ENCODE peak calls at places on chromosomes 7 and 10, in seven cellular contexts. One of them, this sample, is unnamed. For H3K4me1, the result is how much of the 10 kb centered on the place peaks cover.

GRCh38 chr7:16563281-16564022 is 36.8 kb downstream of the LRRC72 start:
- DNase-seq in tibial nerve: no peak
- DNase-seq in lower lobe of right lung: no peak
- DNase-seq in pancreas: no peak
- DNase-seq in CD8-positive, alpha-beta memory T cell: no peak
- DNase-seq in heart left ventricle: no peak
- DNase-seq in fibroblast of lung: no peak
- DNase-seq in this sample: no peak

GRCh38 chr10:16520900-16521299 is 779 bp downstream of the C1QL3 start:
- DNase-seq in tibial nerve: no peak
- DNase-seq in CD8-positive, alpha-beta memory T cell: no peak
- DNase-seq in lower lobe of right lung: no peak
- DNase-seq in pancreas: no peak
- DNase-seq in fibroblast of lung: peak
- DNase-seq in heart left ventricle: no peak
- DNase-seq in this sample: peak

GRCh38 chr7:121107923-121108498 is 119.5 kb downstream of the CPED1 start:
- DNase-seq in CD8-positive, alpha-beta memory T cell: no peak
- DNase-seq in tibial nerve: no peak
- DNase-seq in pancreas: no peak
- DNase-seq in fibroblast of lung: peak
- DNase-seq in lower lobe of right lung: no peak
- DNase-seq in heart left ventricle: no peak
- DNase-seq in this sample: no peak

GRCh38 chr10:119254355-119254754 is 47.0 kb downstream of the GRK5 start:
- DNase-seq in lower lobe of right lung: no peak
- DNase-seq in pancreas: no peak
- DNase-seq in CD8-positive, alpha-beta memory T cell: no peak
- DNase-seq in tibial nerve: no peak
- DNase-seq in heart left ventricle: no peak
- DNase-seq in fibroblast of lung: peak
- DNase-seq in this sample: no peak

GRCh38 chr7:33982425-33982786 is 77.1 kb downstream of the BMPER start:
- DNase-seq in lower lobe of right lung: no peak
- DNase-seq in pancreas: no peak
- DNase-seq in heart left ventricle: no peak
- DNase-seq in fibroblast of lung: peak
- DNase-seq in CD8-positive, alpha-beta memory T cell: no peak
- DNase-seq in tibial nerve: no peak
- DNase-seq in this sample: no peak

GRCh38 chr10:90983940-90984549 is 63.2 kb upstream of the ANKRD1 start:
- DNase-seq in CD8-positive, alpha-beta memory T cell: no peak
- DNase-seq in lower lobe of right lung: no peak
- DNase-seq in pancreas: no peak
- DNase-seq in tibial nerve: no peak
- DNase-seq in fibroblast of lung: no peak
- DNase-seq in heart left ventricle: no peak
- DNase-seq in this sample: no peak

GRCh38 chr7:130900471-130901076 is 166.6 kb upstream of the KLF14 start:
- DNase-seq in CD8-positive, alpha-beta memory T cell: no peak
- DNase-seq in tibial nerve: no peak
- DNase-seq in pancreas: no peak
- DNase-seq in lower lobe of right lung: no peak
- DNase-seq in fibroblast of lung: no peak
- DNase-seq in heart left ventricle: no peak
- DNase-seq in this sample: no peak

GRCh38 chr7:46207931-46208634 is 287.0 kb upstream of the IGFBP3 start:
- DNase-seq in fibroblast of lung: no peak
- DNase-seq in tibial nerve: no peak
- DNase-seq in lower lobe of right lung: no peak
- DNase-seq in pancreas: peak
- DNase-seq in heart left ventricle: no peak
- DNase-seq in CD8-positive, alpha-beta memory T cell: no peak
- DNase-seq in this sample: no peak

GRCh38 chr7:91266067-91266930 is 2.1 kb downstream of the FZD1 start:
- DNase-seq in heart left ventricle: peak
- DNase-seq in fibroblast of lung: peak
- DNase-seq in tibial nerve: peak
- DNase-seq in CD8-positive, alpha-beta memory T cell: no peak
- DNase-seq in lower lobe of right lung: peak
- DNase-seq in pancreas: peak
- DNase-seq in this sample: peak

GRCh38 chr7:28591725-28592331 is 179.5 kb downstream of the CREB5 start:
- DNase-seq in lower lobe of right lung: no peak
- DNase-seq in pancreas: no peak
- DNase-seq in fibroblast of lung: no peak
- DNase-seq in tibial nerve: no peak
- DNase-seq in CD8-positive, alpha-beta memory T cell: no peak
- DNase-seq in heart left ventricle: no peak
- DNase-seq in this sample: no peak

GRCh38 chr7:123744416-123744815 is 4.4 kb downstream of the WASL start:
- DNase-seq in fibroblast of lung: no peak
- DNase-seq in heart left ventricle: no peak
- DNase-seq in lower lobe of right lung: no peak
- DNase-seq in pancreas: no peak
- DNase-seq in CD8-positive, alpha-beta memory T cell: no peak
- DNase-seq in tibial nerve: no peak
- DNase-seq in this sample: no peak

GRCh38 chr7:83562289-83562688 is 86.7 kb downstream of the SEMA3E start:
- DNase-seq in pancreas: no peak
- DNase-seq in lower lobe of right lung: no peak
- DNase-seq in tibial nerve: no peak
- DNase-seq in fibroblast of lung: no peak
- DNase-seq in CD8-positive, alpha-beta memory T cell: no peak
- DNase-seq in heart left ventricle: no peak
- DNase-seq in this sample: no peak

GRCh38 chr10:32412499-32412853 is 33.5 kb upstream of the CCDC7 start:
- DNase-seq in tibial nerve: no peak
- DNase-seq in CD8-positive, alpha-beta memory T cell: no peak
- DNase-seq in heart left ventricle: no peak
- DNase-seq in pancreas: no peak
- DNase-seq in lower lobe of right lung: no peak
- DNase-seq in fibroblast of lung: peak
- DNase-seq in this sample: no peak

GRCh38 chr10:29635711-29636144 is 957 bp upstream of the SVIL start:
- DNase-seq in tibial nerve: no peak
- DNase-seq in lower lobe of right lung: no peak
- DNase-seq in CD8-positive, alpha-beta memory T cell: peak
- DNase-seq in pancreas: no peak
- DNase-seq in fibroblast of lung: no peak
- DNase-seq in heart left ventricle: no peak
- DNase-seq in this sample: no peak

GRCh38 chr7:19051767-19052375 is 65.6 kb downstream of the TWIST1 start:
- DNase-seq in tibial nerve: no peak
- DNase-seq in CD8-positive, alpha-beta memory T cell: no peak
- DNase-seq in pancreas: no peak
- DNase-seq in heart left ventricle: peak
- DNase-seq in lower lobe of right lung: no peak
- DNase-seq in fibroblast of lung: peak
- DNase-seq in this sample: no peak

GRCh38 chr10:94016727-94017714 is 23.3 kb downstream of the PLCE1 start:
- DNase-seq in lower lobe of right lung: no peak
- DNase-seq in CD8-positive, alpha-beta memory T cell: no peak
- DNase-seq in fibroblast of lung: no peak
- DNase-seq in heart left ventricle: peak
- DNase-seq in pancreas: no peak
- DNase-seq in tibial nerve: no peak
- DNase-seq in this sample: no peak

GRCh38 chr7:12303507-12303906 is 92.4 kb downstream of the TMEM106B start:
- DNase-seq in heart left ventricle: no peak
- DNase-seq in tibial nerve: no peak
- DNase-seq in pancreas: no peak
- DNase-seq in lower lobe of right lung: no peak
- DNase-seq in CD8-positive, alpha-beta memory T cell: no peak
- DNase-seq in fibroblast of lung: no peak
- DNase-seq in this sample: no peak

GRCh38 chr7:2757904-2758672 is 70.1 kb downstream of the AMZ1 start:
- DNase-seq in tibial nerve: no peak
- DNase-seq in pancreas: peak
- DNase-seq in heart left ventricle: no peak
- DNase-seq in CD8-positive, alpha-beta memory T cell: no peak
- DNase-seq in fibroblast of lung: peak
- DNase-seq in lower lobe of right lung: no peak
- DNase-seq in this sample: no peak
- H3K4me3 ChIP-seq in tibial nerve: no peak
- H3K4me3 ChIP-seq in pancreas: no peak
- H3K4me3 ChIP-seq in heart left ventricle: peak
- H3K4me3 ChIP-seq in CD8-positive, alpha-beta memory T cell: no peak
- H3K4me3 ChIP-seq in fibroblast of lung: peak
- H3K4me3 ChIP-seq in lower lobe of right lung: no peak
- H3K4me3 ChIP-seq in this sample: peak

DNA sequence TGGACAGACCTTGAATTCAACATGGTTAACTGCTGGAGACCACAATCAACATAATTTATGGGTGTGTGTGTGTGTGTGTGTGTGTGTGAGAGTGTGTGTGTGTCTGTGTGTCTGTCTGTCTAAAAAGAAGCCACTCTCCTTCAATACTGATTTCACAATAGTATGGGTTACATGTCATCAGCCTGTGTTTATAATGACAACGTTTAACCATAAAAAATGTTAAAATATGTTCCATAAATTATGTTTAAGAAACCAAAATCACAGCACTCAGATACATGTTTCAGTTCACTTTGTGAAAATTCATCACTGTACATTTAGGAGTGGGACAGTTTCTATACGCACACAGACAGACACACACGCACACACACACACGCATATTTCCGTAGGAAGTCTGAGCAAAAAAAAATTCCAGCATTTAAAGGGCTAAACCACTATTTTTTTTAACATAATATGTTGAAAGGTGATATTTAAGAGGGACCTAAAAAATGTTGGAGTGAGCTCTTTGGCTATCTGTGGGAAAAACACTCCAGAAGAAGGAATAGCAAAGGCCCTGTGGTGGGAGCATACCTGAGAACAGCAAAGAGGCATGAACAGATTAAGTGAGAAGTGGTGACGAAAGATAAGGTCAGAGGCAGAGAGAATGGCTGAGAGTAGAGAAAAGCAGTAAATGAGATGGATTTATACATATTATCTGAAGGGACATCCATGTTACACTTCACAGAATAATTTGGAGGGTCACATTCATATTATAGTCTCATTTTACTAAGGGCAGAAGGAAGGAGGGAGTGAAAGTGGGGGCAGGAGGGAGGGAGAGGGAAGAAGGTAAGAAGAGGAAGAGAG is 10.9 kb downstream of the PDZD8 start:
- DNase-seq in lower lobe of right lung: no peak
- DNase-seq in heart left ventricle: no peak
- DNase-seq in pancreas: no peak
- DNase-seq in CD8-positive, alpha-beta memory T cell: no peak
- DNase-seq in tibial nerve: no peak
- DNase-seq in fibroblast of lung: peak
- DNase-seq in this sample: no peak
- H3K4me1 ChIP-seq in lower lobe of right lung: under half
- H3K4me1 ChIP-seq in heart left ventricle: under half
- H3K4me1 ChIP-seq in pancreas: half or more
- H3K4me1 ChIP-seq in CD8-positive, alpha-beta memory T cell: under half
- H3K4me1 ChIP-seq in tibial nerve: under half
- H3K4me1 ChIP-seq in fibroblast of lung: under half
- H3K4me1 ChIP-seq in this sample: under half

DNA sequence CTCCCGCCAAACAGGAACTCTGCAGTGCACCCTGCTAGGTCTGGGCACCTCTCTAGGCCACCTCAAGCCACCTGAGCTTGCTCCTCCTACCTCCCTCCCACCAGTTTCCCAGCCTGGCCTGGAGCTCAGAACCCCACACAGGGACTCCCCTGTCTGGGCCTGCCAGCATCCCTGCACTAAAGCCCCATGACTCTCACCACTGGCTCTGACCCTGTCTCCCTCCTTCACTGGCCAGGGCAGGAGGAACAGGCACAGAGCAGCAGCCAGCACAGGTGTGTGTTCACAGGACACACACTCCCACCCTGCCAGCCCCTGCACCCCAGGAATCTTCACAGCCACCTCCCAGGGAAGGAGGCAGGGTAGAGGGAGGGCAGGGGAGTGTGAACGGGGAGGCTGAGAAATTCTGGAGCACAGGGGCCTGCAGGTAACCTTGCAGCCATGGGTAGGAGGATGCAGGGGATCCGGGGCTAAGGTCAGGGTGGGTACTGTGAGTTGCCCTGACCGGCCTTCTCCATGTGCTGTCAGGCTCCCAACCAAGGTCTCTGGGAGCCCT is 13.9 kb upstream of the ANTXRL start:
- DNase-seq in lower lobe of right lung: no peak
- DNase-seq in tibial nerve: no peak
- DNase-seq in CD8-positive, alpha-beta memory T cell: no peak
- DNase-seq in fibroblast of lung: no peak
- DNase-seq in pancreas: no peak
- DNase-seq in heart left ventricle: no peak
- DNase-seq in this sample: no peak
- H3K27ac ChIP-seq in lower lobe of right lung: no peak
- H3K27ac ChIP-seq in tibial nerve: no peak
- H3K27ac ChIP-seq in CD8-positive, alpha-beta memory T cell: peak
- H3K27ac ChIP-seq in fibroblast of lung: no peak
- H3K27ac ChIP-seq in pancreas: no peak
- H3K27ac ChIP-seq in heart left ventricle: no peak
- H3K27ac ChIP-seq in this sample: no peak

GRCh38 chr10:31157125-31157983 is 125.7 kb upstream of the ZNF438 start:
- DNase-seq in CD8-positive, alpha-beta memory T cell: no peak
- DNase-seq in pancreas: no peak
- DNase-seq in tibial nerve: peak
- DNase-seq in lower lobe of right lung: no peak
- DNase-seq in fibroblast of lung: peak
- DNase-seq in heart left ventricle: peak
- DNase-seq in this sample: peak
- H3K4me3 ChIP-seq in CD8-positive, alpha-beta memory T cell: no peak
- H3K4me3 ChIP-seq in pancreas: no peak
- H3K4me3 ChIP-seq in tibial nerve: no peak
- H3K4me3 ChIP-seq in lower lobe of right lung: no peak
- H3K4me3 ChIP-seq in fibroblast of lung: no peak
- H3K4me3 ChIP-seq in heart left ventricle: peak
- H3K4me3 ChIP-seq in this sample: peak

GRCh38 chr10:103227416-103227815 is 18.3 kb upstream of the RPEL1 start:
- DNase-seq in CD8-positive, alpha-beta memory T cell: no peak
- DNase-seq in tibial nerve: no peak
- DNase-seq in pancreas: no peak
- DNase-seq in lower lobe of right lung: no peak
- DNase-seq in heart left ventricle: no peak
- DNase-seq in fibroblast of lung: no peak
- DNase-seq in this sample: no peak

GRCh38 chr10:103232772-103233488 is 12.8 kb upstream of the RPEL1 start:
- DNase-seq in lower lobe of right lung: no peak
- DNase-seq in heart left ventricle: no peak
- DNase-seq in pancreas: no peak
- DNase-seq in fibroblast of lung: peak
- DNase-seq in CD8-positive, alpha-beta memory T cell: no peak
- DNase-seq in tibial nerve: no peak
- DNase-seq in this sample: no peak

GRCh38 chr10:103226011-103226410 is 19.7 kb upstream of the RPEL1 start:
- DNase-seq in heart left ventricle: no peak
- DNase-seq in tibial nerve: no peak
- DNase-seq in CD8-positive, alpha-beta memory T cell: no peak
- DNase-seq in fibroblast of lung: no peak
- DNase-seq in lower lobe of right lung: no peak
- DNase-seq in pancreas: no peak
- DNase-seq in this sample: no peak

GRCh38 chr10:103235775-103236174 is 9.9 kb upstream of the RPEL1 start:
- DNase-seq in heart left ventricle: no peak
- DNase-seq in tibial nerve: no peak
- DNase-seq in pancreas: no peak
- DNase-seq in CD8-positive, alpha-beta memory T cell: no peak
- DNase-seq in lower lobe of right lung: no peak
- DNase-seq in fibroblast of lung: no peak
- DNase-seq in this sample: no peak

GRCh38 chr10:103231047-103231551 is 14.6 kb upstream of the RPEL1 start:
- DNase-seq in pancreas: no peak
- DNase-seq in tibial nerve: no peak
- DNase-seq in lower lobe of right lung: no peak
- DNase-seq in fibroblast of lung: peak
- DNase-seq in heart left ventricle: no peak
- DNase-seq in CD8-positive, alpha-beta memory T cell: no peak
- DNase-seq in this sample: no peak
- H3K4me1 ChIP-seq in pancreas: under half
- H3K4me1 ChIP-seq in tibial nerve: under half
- H3K4me1 ChIP-seq in lower lobe of right lung: under half
- H3K4me1 ChIP-seq in fibroblast of lung: under half
- H3K4me1 ChIP-seq in heart left ventricle: under half
- H3K4me1 ChIP-seq in CD8-positive, alpha-beta memory T cell: under half
- H3K4me1 ChIP-seq in this sample: under half